ENCODE peak calls at places on chromosomes 11 and 22, in ten cellular contexts. One of them, this sample, is unnamed. For H3K4me1, the result is how much of the 10 kb centered on the place peaks cover.

GRCh38 chr22:44057411-44057987 is 33.4 kb downstream of the PARVB start:
- DNase-seq in esophagus squamous epithelium: no peak
- DNase-seq in kidney: no peak
- DNase-seq in transverse colon: peak
- DNase-seq in esophagus muscularis mucosa: no peak
- DNase-seq in aorta: no peak
- DNase-seq in naive thymus-derived CD4-positive, alpha-beta T cell: no peak
- DNase-seq in tibial artery: peak
- DNase-seq in HCT116: no peak
- DNase-seq in thyroid gland: peak
- DNase-seq in this sample: no peak

GRCh38 chr11:65279713-65280459 is 18.1 kb downstream of the POLA2 start:
- DNase-seq in thyroid gland: no peak
- DNase-seq in aorta: no peak
- DNase-seq in kidney: no peak
- DNase-seq in esophagus muscularis mucosa: no peak
- DNase-seq in esophagus squamous epithelium: no peak
- DNase-seq in tibial artery: no peak
- DNase-seq in HCT116: peak
- DNase-seq in transverse colon: no peak
- DNase-seq in naive thymus-derived CD4-positive, alpha-beta T cell: no peak
- DNase-seq in this sample: no peak

GRCh38 chr11:60831501-60832079 is 10.3 kb upstream of the CCDC86 start:
- DNase-seq in aorta: no peak
- DNase-seq in HCT116: no peak
- DNase-seq in esophagus muscularis mucosa: no peak
- DNase-seq in naive thymus-derived CD4-positive, alpha-beta T cell: no peak
- DNase-seq in transverse colon: no peak
- DNase-seq in kidney: no peak
- DNase-seq in thyroid gland: no peak
- DNase-seq in esophagus squamous epithelium: no peak
- DNase-seq in tibial artery: no peak
- DNase-seq in this sample: no peak

GRCh38 chr22:43530864-43531201 is 119.0 kb downstream of the MPPED1 start:
- DNase-seq in kidney: peak
- DNase-seq in transverse colon: no peak
- DNase-seq in thyroid gland: no peak
- DNase-seq in esophagus muscularis mucosa: no peak
- DNase-seq in naive thymus-derived CD4-positive, alpha-beta T cell: no peak
- DNase-seq in esophagus squamous epithelium: no peak
- DNase-seq in tibial artery: peak
- DNase-seq in aorta: peak
- DNase-seq in HCT116: no peak
- DNase-seq in this sample: no peak

GRCh38 chr22:41286639-41287091 is 678 bp upstream of the RANGAP1 start:
- DNase-seq in tibial artery: no peak
- DNase-seq in naive thymus-derived CD4-positive, alpha-beta T cell: no peak
- DNase-seq in esophagus muscularis mucosa: no peak
- DNase-seq in kidney: no peak
- DNase-seq in esophagus squamous epithelium: no peak
- DNase-seq in thyroid gland: no peak
- DNase-seq in transverse colon: no peak
- DNase-seq in HCT116: no peak
- DNase-seq in aorta: no peak
- DNase-seq in this sample: peak

GRCh38 chr11:116657842-116658825 is 114.7 kb downstream of the BUD13 start:
- DNase-seq in naive thymus-derived CD4-positive, alpha-beta T cell: no peak
- DNase-seq in HCT116: no peak
- DNase-seq in tibial artery: no peak
- DNase-seq in thyroid gland: no peak
- DNase-seq in aorta: no peak
- DNase-seq in kidney: no peak
- DNase-seq in esophagus squamous epithelium: no peak
- DNase-seq in transverse colon: no peak
- DNase-seq in esophagus muscularis mucosa: no peak
- DNase-seq in this sample: no peak

GRCh38 chr22:35842954-35843353 is 125.3 kb downstream of the APOL5 start:
- DNase-seq in thyroid gland: peak
- DNase-seq in esophagus squamous epithelium: no peak
- DNase-seq in kidney: no peak
- DNase-seq in transverse colon: no peak
- DNase-seq in aorta: no peak
- DNase-seq in naive thymus-derived CD4-positive, alpha-beta T cell: no peak
- DNase-seq in tibial artery: no peak
- DNase-seq in esophagus muscularis mucosa: no peak
- DNase-seq in HCT116: peak
- DNase-seq in this sample: no peak

GRCh38 chr11:65911682-65912568 is 6.9 kb downstream of the C11orf68 start:
- DNase-seq in aorta: peak
- DNase-seq in tibial artery: peak
- DNase-seq in esophagus squamous epithelium: no peak
- DNase-seq in thyroid gland: no peak
- DNase-seq in esophagus muscularis mucosa: no peak
- DNase-seq in HCT116: peak
- DNase-seq in transverse colon: peak
- DNase-seq in kidney: peak
- DNase-seq in naive thymus-derived CD4-positive, alpha-beta T cell: no peak
- DNase-seq in this sample: no peak

GRCh38 chr11:1755344-1756023 is 5.1 kb upstream of the IFITM10 start:
- DNase-seq in transverse colon: no peak
- DNase-seq in HCT116: no peak
- DNase-seq in aorta: peak
- DNase-seq in thyroid gland: no peak
- DNase-seq in esophagus squamous epithelium: no peak
- DNase-seq in esophagus muscularis mucosa: no peak
- DNase-seq in tibial artery: no peak
- DNase-seq in kidney: no peak
- DNase-seq in naive thymus-derived CD4-positive, alpha-beta T cell: peak
- DNase-seq in this sample: no peak

GRCh38 chr11:134537296-134537695 is 125.3 kb upstream of the B3GAT1 start:
- DNase-seq in tibial artery: peak
- DNase-seq in kidney: peak
- DNase-seq in HCT116: no peak
- DNase-seq in naive thymus-derived CD4-positive, alpha-beta T cell: no peak
- DNase-seq in esophagus squamous epithelium: no peak
- DNase-seq in transverse colon: no peak
- DNase-seq in esophagus muscularis mucosa: no peak
- DNase-seq in aorta: no peak
- DNase-seq in thyroid gland: peak
- DNase-seq in this sample: no peak

GRCh38 chr11:35005156-35005780 is 88.8 kb downstream of the PDHX start:
- DNase-seq in kidney: no peak
- DNase-seq in transverse colon: peak
- DNase-seq in naive thymus-derived CD4-positive, alpha-beta T cell: no peak
- DNase-seq in esophagus squamous epithelium: no peak
- DNase-seq in tibial artery: no peak
- DNase-seq in HCT116: no peak
- DNase-seq in thyroid gland: no peak
- DNase-seq in esophagus muscularis mucosa: no peak
- DNase-seq in aorta: no peak
- DNase-seq in this sample: no peak

GRCh38 chr11:69150175-69150574 is 5.6 kb upstream of the SMIM38 start:
- DNase-seq in aorta: no peak
- DNase-seq in thyroid gland: no peak
- DNase-seq in transverse colon: no peak
- DNase-seq in esophagus muscularis mucosa: no peak
- DNase-seq in tibial artery: no peak
- DNase-seq in kidney: no peak
- DNase-seq in esophagus squamous epithelium: no peak
- DNase-seq in naive thymus-derived CD4-positive, alpha-beta T cell: no peak
- DNase-seq in HCT116: no peak
- DNase-seq in this sample: no peak

GRCh38 chr11:45900916-45901617 is 6.0 kb downstream of the FREY1 start:
- DNase-seq in transverse colon: no peak
- DNase-seq in esophagus muscularis mucosa: no peak
- DNase-seq in kidney: peak
- DNase-seq in tibial artery: no peak
- DNase-seq in thyroid gland: peak
- DNase-seq in HCT116: no peak
- DNase-seq in naive thymus-derived CD4-positive, alpha-beta T cell: no peak
- DNase-seq in esophagus squamous epithelium: no peak
- DNase-seq in aorta: peak
- DNase-seq in this sample: no peak

DNA sequence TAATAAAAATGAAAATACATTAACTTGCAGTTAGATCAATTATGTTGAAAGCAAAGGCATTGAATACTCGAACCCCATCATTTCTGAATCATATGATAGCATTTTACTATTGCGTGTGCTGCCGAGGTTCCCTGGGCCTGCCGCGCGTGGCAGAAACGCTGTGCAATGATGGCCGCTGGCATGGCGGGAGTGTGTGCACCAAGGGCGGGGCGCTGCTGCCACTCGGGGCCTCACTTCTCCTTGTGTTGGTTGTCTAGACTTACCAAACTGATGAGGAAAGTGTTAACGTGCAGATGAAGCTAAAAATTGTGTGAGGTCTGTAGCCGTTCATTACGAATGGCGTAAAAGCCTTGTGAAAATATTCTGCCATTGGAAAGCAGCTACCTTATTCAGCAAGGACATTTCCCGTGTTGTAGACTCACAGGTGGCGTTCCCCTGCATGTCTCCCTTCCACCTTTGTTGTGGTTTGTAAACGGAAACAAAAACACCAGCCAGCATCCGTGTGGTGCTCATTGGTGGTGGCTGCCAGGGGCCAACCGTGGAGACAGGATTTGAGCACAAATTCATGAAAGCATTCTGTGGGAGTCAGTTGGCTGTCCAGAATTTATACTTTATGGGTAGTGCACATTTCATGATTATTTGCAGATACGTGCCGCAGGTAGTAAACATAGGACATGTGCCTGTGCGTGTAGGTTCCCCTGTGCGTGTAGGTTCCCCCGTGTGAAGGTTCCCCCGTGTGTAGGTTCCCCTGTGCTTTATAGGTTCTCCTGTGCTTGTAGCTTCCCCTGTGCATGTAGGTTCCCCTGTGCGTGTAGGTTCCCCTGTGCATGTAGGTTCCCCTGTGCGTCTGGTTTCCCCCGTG is 5.9 kb upstream of the GRAMD4 start:
- DNase-seq in naive thymus-derived CD4-positive, alpha-beta T cell: peak
- DNase-seq in esophagus squamous epithelium: no peak
- DNase-seq in transverse colon: peak
- DNase-seq in thyroid gland: no peak
- DNase-seq in aorta: peak
- DNase-seq in HCT116: no peak
- DNase-seq in tibial artery: no peak
- DNase-seq in esophagus muscularis mucosa: no peak
- DNase-seq in kidney: no peak
- DNase-seq in this sample: peak
- H3K4me3 ChIP-seq in naive thymus-derived CD4-positive, alpha-beta T cell: peak
- H3K4me3 ChIP-seq in esophagus squamous epithelium: peak
- H3K4me3 ChIP-seq in transverse colon: no peak
- H3K4me3 ChIP-seq in thyroid gland: no peak
- H3K4me3 ChIP-seq in aorta: no peak
- H3K4me3 ChIP-seq in HCT116: no peak
- H3K4me3 ChIP-seq in tibial artery: no peak
- H3K4me3 ChIP-seq in esophagus muscularis mucosa: no peak
- H3K4me3 ChIP-seq in kidney: no peak
- H3K4me3 ChIP-seq in this sample: peak

DNA sequence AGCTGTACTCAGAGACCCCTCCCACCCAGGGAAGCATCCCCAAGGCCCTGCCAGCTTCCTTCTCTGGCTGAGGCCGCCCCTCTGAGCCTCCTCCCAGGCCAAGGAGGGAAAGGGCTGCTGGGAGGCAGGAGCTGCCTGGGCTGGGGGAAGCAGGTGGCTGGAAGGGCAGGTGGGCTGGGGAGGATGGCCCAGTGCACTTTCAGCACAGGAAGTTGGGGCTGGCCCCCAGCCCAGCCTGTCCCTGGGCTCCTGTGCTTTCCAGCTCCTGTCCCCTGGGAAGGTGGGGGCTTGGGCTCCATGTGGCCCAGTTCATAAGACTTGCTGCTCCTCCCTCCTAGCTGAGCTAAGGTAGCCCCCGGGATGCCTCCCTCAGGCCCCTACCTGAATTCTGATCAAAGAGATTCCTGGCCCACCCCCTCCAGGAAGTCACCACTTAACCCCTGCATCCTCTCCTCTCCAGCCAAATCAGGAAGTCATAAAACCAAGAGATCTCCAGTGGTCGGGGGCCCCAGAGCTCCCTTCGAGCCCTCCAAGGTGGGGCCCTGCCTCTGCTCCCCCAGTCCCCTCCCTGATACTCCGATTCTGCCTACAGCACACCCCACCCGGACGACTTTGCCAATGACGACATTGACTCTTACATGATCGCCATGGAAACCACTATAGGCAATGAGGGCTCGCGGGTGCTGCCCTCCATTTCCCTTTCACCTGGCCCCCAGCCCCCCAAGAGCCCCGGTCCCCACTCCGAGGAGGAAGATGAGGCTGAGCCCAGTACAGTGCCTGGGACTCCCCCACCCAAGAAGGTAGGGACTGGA is 4.9 kb downstream of the PPP1CA start:
- DNase-seq in HCT116: no peak
- DNase-seq in tibial artery: no peak
- DNase-seq in transverse colon: no peak
- DNase-seq in esophagus muscularis mucosa: no peak
- DNase-seq in esophagus squamous epithelium: no peak
- DNase-seq in kidney: no peak
- DNase-seq in thyroid gland: no peak
- DNase-seq in aorta: no peak
- DNase-seq in naive thymus-derived CD4-positive, alpha-beta T cell: no peak
- DNase-seq in this sample: no peak
- H3K4me1 ChIP-seq in HCT116: under half
- H3K4me1 ChIP-seq in tibial artery: under half
- H3K4me1 ChIP-seq in transverse colon: under half
- H3K4me1 ChIP-seq in esophagus muscularis mucosa: half or more
- H3K4me1 ChIP-seq in esophagus squamous epithelium: under half
- H3K4me1 ChIP-seq in kidney: under half
- H3K4me1 ChIP-seq in thyroid gland: under half
- H3K4me1 ChIP-seq in aorta: under half
- H3K4me1 ChIP-seq in naive thymus-derived CD4-positive, alpha-beta T cell: under half
- H3K4me1 ChIP-seq in this sample: under half

GRCh38 chr11:32392840-32393239 is 42.5 kb downstream of the WT1 start:
- DNase-seq in tibial artery: no peak
- DNase-seq in kidney: no peak
- DNase-seq in esophagus muscularis mucosa: no peak
- DNase-seq in naive thymus-derived CD4-positive, alpha-beta T cell: no peak
- DNase-seq in thyroid gland: no peak
- DNase-seq in aorta: no peak
- DNase-seq in transverse colon: no peak
- DNase-seq in esophagus squamous epithelium: no peak
- DNase-seq in HCT116: no peak
- DNase-seq in this sample: no peak
- H3K4me3 ChIP-seq in tibial artery: no peak
- H3K4me3 ChIP-seq in kidney: no peak
- H3K4me3 ChIP-seq in esophagus muscularis mucosa: no peak
- H3K4me3 ChIP-seq in naive thymus-derived CD4-positive, alpha-beta T cell: no peak
- H3K4me3 ChIP-seq in thyroid gland: no peak
- H3K4me3 ChIP-seq in aorta: no peak
- H3K4me3 ChIP-seq in transverse colon: no peak
- H3K4me3 ChIP-seq in esophagus squamous epithelium: no peak
- H3K4me3 ChIP-seq in HCT116: no peak
- H3K4me3 ChIP-seq in this sample: no peak

DNA sequence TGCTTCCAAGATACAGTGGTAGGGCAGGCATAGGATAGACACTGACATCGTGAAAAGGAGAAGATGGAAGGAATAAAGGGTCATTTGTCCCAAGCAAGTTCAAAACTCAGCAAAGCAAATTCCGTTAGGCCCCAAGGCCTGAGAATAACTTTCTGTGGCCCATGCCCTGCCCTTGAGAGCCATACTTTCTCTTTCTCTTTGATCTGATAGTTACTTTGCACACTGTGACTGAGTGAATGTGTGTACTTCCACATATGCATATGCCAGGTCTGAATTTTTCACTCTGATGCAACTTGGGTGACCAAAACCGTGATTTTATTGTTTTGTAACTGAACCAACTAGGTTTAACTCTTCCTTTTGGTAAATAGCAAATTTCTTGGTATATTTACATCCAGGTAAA is 371.5 kb downstream of the RAB38 start:
- DNase-seq in HCT116: no peak
- DNase-seq in transverse colon: no peak
- DNase-seq in tibial artery: no peak
- DNase-seq in esophagus muscularis mucosa: no peak
- DNase-seq in esophagus squamous epithelium: no peak
- DNase-seq in naive thymus-derived CD4-positive, alpha-beta T cell: no peak
- DNase-seq in kidney: no peak
- DNase-seq in aorta: no peak
- DNase-seq in thyroid gland: no peak
- DNase-seq in this sample: no peak
- H3K4me1 ChIP-seq in HCT116: under half
- H3K4me1 ChIP-seq in transverse colon: under half
- H3K4me1 ChIP-seq in tibial artery: under half
- H3K4me1 ChIP-seq in esophagus muscularis mucosa: under half
- H3K4me1 ChIP-seq in esophagus squamous epithelium: under half
- H3K4me1 ChIP-seq in naive thymus-derived CD4-positive, alpha-beta T cell: under half
- H3K4me1 ChIP-seq in kidney: under half
- H3K4me1 ChIP-seq in aorta: under half
- H3K4me1 ChIP-seq in thyroid gland: under half
- H3K4me1 ChIP-seq in this sample: under half

This sample was measured in CD8-positive, alpha-beta memory T cell.